ENCODE peak calls at places on chromosomes 13 and 19, in six cellular contexts. S is tibial nerve; U is activated CD8-positive, alpha-beta T cell treated with anti-CD3 and anti-CD28 coated beads, Interleukin-2, amount 10 ng/mL, durations not matched to agents 7 days and 5 days; E is NCI-H1694; V is body of pancreas; L is naive thymus-derived CD8-positive, alpha-beta T cell. F is an unnamed sample.

GRCh38 chr13:37225414-37226047 is 120.1 kb upstream of the CSNK1A1L start:
- DNase-seq in S (no peak), U (no peak), E (no peak), V (no peak), L (no peak), F (no peak)

GRCh38 chr19:18304496-18305312 is 18.2 kb downstream of the LSM4 start:
- DNase-seq in S (peak), U (peak), E (no peak), V (peak), L (peak), F (peak)

GRCh38 chr13:81770868-81771505 is 1430.1 kb upstream of the SPRY2 start:
- DNase-seq in S (no peak), U (no peak), E (no peak), V (no peak), L (no peak), F (no peak)

GRCh38 chr19:38812004-38812840 is 523 bp downstream of the LGALS4 start:
- DNase-seq in S (no peak), U (no peak), E (no peak), V (no peak), L (no peak), F (no peak)

GRCh38 chr13:42284068-42284467 is 12.1 kb downstream of the AKAP11 start:
- DNase-seq in S (no peak), U (no peak), E (no peak), V (no peak), L (no peak), F (no peak)

GRCh38 chr19:49362048-49362925 is at the start of gene TEAD2:
- DNase-seq in S (peak), U (no peak), E (no peak), V (peak), L (no peak), F (peak)

GRCh38 chr13:71515639-71516038 is 351.4 kb downstream of the DACH1 start:
- DNase-seq in S (no peak), U (no peak), E (peak), V (no peak), L (no peak), F (no peak)

GRCh38 chr19:5934002-5934401 is 19.9 kb downstream of the CAPS start:
- DNase-seq in S (no peak), U (no peak), E (no peak), V (no peak), L (no peak), F (no peak)

GRCh38 chr13:84655677-84656076 is 773.4 kb upstream of the SLITRK1 start:
- DNase-seq in S (no peak), U (no peak), E (no peak), V (no peak), L (no peak), F (no peak)

F was measured in Caco-2.